ENCODE peak calls at places on chromosomes 13 and 19, in seven cellular contexts. W is SK-N-SH; Z is small intestine; S is CD4-positive, alpha-beta memory T cell; N is OCI-LY7; D is neural progenitor cell; Q is GM23338. E is an unnamed sample. For H3K36me3, the result is how much of the 10 kb centered on the place peaks cover.

GRCh38 chr19:55454787-55455243 is 6.6 kb downstream of the ISOC2 start:
- DNase-seq in N (peak), Z (peak), W (peak), S (no peak), Q (peak), D (peak), E (no peak)

GRCh38 chr19:43464089-43464775 is 1.2 kb downstream of the LYPD3 start:
- DNase-seq in S (no peak), D (peak), Q (no peak), N (peak), W (peak), Z (no peak), E (no peak)

GRCh38 chr19:30269638-30270037 is 102.5 kb upstream of the ZNF536 start:
- DNase-seq in S (no peak), Z (no peak), D (no peak), W (no peak), N (no peak), Q (no peak), E (no peak)

GRCh38 chr13:31334994-31335549 is 135.3 kb downstream of the B3GLCT start:
- DNase-seq in S (no peak), N (no peak), Q (no peak), D (no peak), Z (peak), W (no peak), E (no peak)

GRCh38 chr13:82947121-82948077 is 934.9 kb downstream of the SLITRK1 start:
- DNase-seq in D (no peak), Q (no peak), S (no peak), Z (no peak), N (no peak), W (no peak), E (no peak)

GRCh38 chr19:54667217-54667616 is 4.4 kb downstream of the LILRB4 start:
- DNase-seq in D (no peak), S (no peak), W (no peak), N (no peak), Q (no peak), Z (no peak), E (no peak)

GRCh38 chr13:81874681-81875661 is 1534.0 kb upstream of the SPRY2 start:
- DNase-seq in N (no peak), Q (peak), W (no peak), Z (peak), D (peak), S (no peak), E (no peak)

GRCh38 chr19:17089238-17089637 is 13.7 kb downstream of the MYO9B start:
- DNase-seq in W (no peak), S (no peak), D (no peak), N (no peak), Q (no peak), Z (no peak), E (no peak)

GRCh38 chr13:113763254-113763653 is 4.2 kb downstream of the TMEM255B start:
- DNase-seq in Z (no peak), W (no peak), S (no peak), N (no peak), D (no peak), Q (no peak), E (no peak)

GRCh38 chr13:105334211-105334610 is 1201.3 kb downstream of the EFNB2 start:
- DNase-seq in Z (no peak), S (no peak), N (no peak), D (peak), Q (no peak), W (no peak), E (no peak)

GRCh38 chr19:42420055-42420544 is 7.1 kb downstream of the LIPE start:
- DNase-seq in S (peak), W (peak), Z (peak), D (peak), N (peak), Q (peak), E (peak)

GRCh38 chr13:27959976-27960361 is 9.1 kb downstream of the CDX2 start:
- DNase-seq in D (no peak), N (no peak), W (no peak), Z (no peak), S (no peak), Q (no peak), E (no peak)

GRCh38 chr19:49468746-49469447 is 5.1 kb upstream of the FLT3LG start:
- DNase-seq in Z (peak), D (peak), Q (peak), N (peak), S (peak), W (no peak), E (peak)

GRCh38 chr19:11092181-11092538 is 2.9 kb downstream of the LDLR start:
- DNase-seq in N (no peak), S (peak), D (no peak), Q (no peak), W (no peak), Z (peak), E (no peak)

GRCh38 chr19:18464646-18465045 is 26.7 kb upstream of the ISYNA1 start:
- DNase-seq in D (no peak), S (no peak), N (no peak), Q (no peak), W (no peak), Z (peak), E (no peak)

GRCh38 chr19:2315818-2316353 is 7.9 kb upstream of the LINGO3 start:
- DNase-seq in N (peak), W (peak), Z (peak), D (peak), S (no peak), Q (peak), E (no peak)

GRCh38 chr13:32468502-32469147 is 40.7 kb upstream of the N4BP2L1 start:
- DNase-seq in S (no peak), W (no peak), Q (no peak), D (no peak), N (no peak), Z (no peak), E (no peak)

GRCh38 chr19:42831221-42832019 is 48.1 kb downstream of the PSG1 start:
- DNase-seq in Q (no peak), N (no peak), W (no peak), S (no peak), D (no peak), Z (no peak), E (no peak)

GRCh38 chr19:42255766-42256750 is 1.1 kb upstream of the ERF start:
- DNase-seq in S (no peak), W (peak), N (no peak), Q (peak), Z (no peak), D (peak), E (no peak)

GRCh38 chr13:26465954-26466353 is 91.5 kb upstream of the WASF3 start:
- DNase-seq in W (no peak), D (no peak), Q (no peak), Z (no peak), N (no peak), S (no peak), E (no peak)

GRCh38 chr13:47004552-47004951 is 107.7 kb upstream of the HTR2A start:
- DNase-seq in W (no peak), N (no peak), Q (no peak), D (no peak), S (no peak), Z (no peak), E (no peak)

GRCh38 chr19:17488593-17489391 is 18.5 kb downstream of the SLC27A1 start:
- DNase-seq in S (peak), Z (peak), W (peak), Q (peak), N (peak), D (peak), E (peak)

GRCh38 chr19:55626350-55626749 is 2.0 kb upstream of the ZNF784 start:
- DNase-seq in N (no peak), W (no peak), S (peak), Q (no peak), Z (peak), D (no peak), E (no peak)

GRCh38 chr19:49427855-49428546 is 2.8 kb downstream of the GFY start:
- DNase-seq in Z (no peak), D (peak), S (no peak), Q (peak), W (peak), N (no peak), E (no peak)

GRCh38 chr13:21965095-21965494 is 294.2 kb downstream of the FGF9 start:
- DNase-seq in S (no peak), Z (no peak), D (no peak), Q (no peak), W (no peak), N (no peak), E (no peak)

GRCh38 chr13:44762946-44763345 is 186.8 kb upstream of the TSC22D1 start:
- DNase-seq in W (no peak), Q (no peak), S (no peak), Z (no peak), D (no peak), N (no peak), E (no peak)

GRCh38 chr13:73698859-73699258 is 435.3 kb downstream of the KLF12 start:
- DNase-seq in W (no peak), S (no peak), Q (no peak), D (no peak), Z (no peak), N (no peak), E (no peak)

GRCh38 chr13:26861951-26862350 is 101.4 kb upstream of the GPR12 start:
- DNase-seq in S (no peak), Q (no peak), D (no peak), N (no peak), W (no peak), Z (no peak), E (no peak)

GRCh38 chr13:74077847-74078246 is 56.4 kb downstream of the KLF12 start:
- DNase-seq in Q (no peak), Z (no peak), S (no peak), D (no peak), N (no peak), W (no peak), E (no peak)

GRCh38 chr19:54208784-54209057 is 8.1 kb downstream of the RPS9 start:
- DNase-seq in S (no peak), D (no peak), Q (peak), W (no peak), N (no peak), Z (no peak), E (no peak)

GRCh38 chr19:16698914-16699313 is 20.7 kb upstream of the NWD1 start:
- DNase-seq in Z (no peak), S (no peak), D (no peak), N (no peak), Q (no peak), W (peak), E (no peak)

GRCh38 chr19:50387176-50387867 is 3.2 kb downstream of the POLD1 start:
- DNase-seq in S (no peak), N (no peak), W (no peak), Z (no peak), Q (no peak), D (no peak), E (no peak)

GRCh38 chr19:58386166-58386575 is 898 bp upstream of the RPS5 start:
- DNase-seq in S (no peak), Q (no peak), N (no peak), Z (no peak), D (no peak), W (no peak), E (no peak)

GRCh38 chr13:51666316-51666715 is 82.1 kb downstream of the WDFY2 start:
- DNase-seq in D (no peak), Z (no peak), N (no peak), Q (no peak), S (no peak), W (no peak), E (no peak)

GRCh38 chr19:1016647-1017114 is 4.2 kb downstream of the TMEM259 start:
- DNase-seq in W (no peak), D (no peak), Q (no peak), S (no peak), Z (peak), N (no peak), E (no peak)

GRCh38 chr19:1015782-1016646 is 4.9 kb downstream of the TMEM259 start:
- DNase-seq in Q (peak), S (no peak), W (no peak), N (no peak), D (peak), Z (no peak), E (no peak)

GRCh38 chr19:1017906-1018305 is 3.0 kb downstream of the TMEM259 start:
- DNase-seq in Q (no peak), S (no peak), N (no peak), D (no peak), Z (no peak), W (no peak), E (no peak)

GRCh38 chr19:1018393-1018792 is 2.5 kb downstream of the TMEM259 start:
- DNase-seq in Q (no peak), Z (no peak), D (no peak), N (no peak), W (no peak), S (no peak), E (no peak)

DNA sequence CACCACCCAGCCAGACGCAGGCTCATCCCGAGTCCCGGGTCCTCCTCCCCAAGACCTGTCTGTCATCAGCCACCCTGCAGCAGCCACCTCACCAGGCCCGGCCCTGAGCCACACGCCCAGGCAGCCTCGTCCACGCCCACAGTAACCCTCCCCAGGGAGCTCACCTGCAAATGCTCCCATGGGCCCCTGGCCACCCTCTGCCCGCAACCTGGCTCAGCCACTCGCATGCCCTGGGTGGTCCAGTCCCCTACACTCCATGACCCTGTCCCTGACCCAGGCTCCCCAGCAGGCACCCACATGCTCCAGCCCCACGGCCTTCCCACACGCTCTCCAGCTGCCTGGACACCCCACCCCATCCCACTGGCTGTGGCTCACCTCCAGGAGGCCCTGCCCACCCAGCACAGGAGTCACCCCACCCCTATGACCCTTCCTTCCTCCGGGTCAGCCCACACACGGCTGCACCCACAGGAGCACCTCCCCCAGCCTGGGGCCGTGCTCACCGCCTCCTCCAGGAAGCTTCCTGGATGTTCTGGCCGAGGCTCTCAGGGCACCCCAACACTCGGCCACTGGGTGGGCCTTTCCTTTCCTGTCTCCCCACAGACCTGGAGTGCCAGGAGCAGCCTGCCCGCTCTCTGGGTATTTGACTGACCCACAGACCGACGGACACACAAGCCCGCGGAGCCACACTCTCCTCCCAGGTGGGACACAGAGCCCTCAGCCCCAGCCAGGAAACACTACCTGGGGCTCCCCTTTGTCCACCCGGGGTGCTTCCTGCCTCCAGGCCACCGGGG is 3.6 kb downstream of the TMEM259 start:
- DNase-seq in N (no peak), D (no peak), Q (no peak), W (no peak), Z (peak), S (no peak), E (no peak)
- H3K4me3 ChIP-seq in N (peak), D (no peak), Q (no peak), W (no peak), Z (peak), S (no peak), E (peak)

DNA sequence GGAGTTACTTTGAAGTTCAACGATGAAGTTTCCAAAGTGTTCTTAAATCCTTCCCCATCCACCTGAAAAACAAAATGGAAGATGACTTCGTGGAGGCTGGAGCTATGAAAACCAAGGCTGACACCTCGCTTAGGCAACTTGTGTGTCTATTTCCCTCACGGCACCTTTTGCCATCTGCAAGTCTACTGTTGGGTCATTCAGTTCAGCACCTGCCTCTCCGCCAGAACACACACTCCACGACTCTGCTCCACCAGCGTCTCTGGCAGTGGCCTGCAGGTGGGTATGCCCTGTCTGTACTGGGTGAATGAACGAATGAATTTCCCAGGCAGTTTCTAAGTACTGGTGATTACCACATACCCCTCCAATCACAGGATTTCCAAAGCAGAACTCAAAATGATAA is 9.1 kb downstream of the SAFB2 start:
- DNase-seq in D (no peak), W (no peak), S (no peak), N (no peak), Q (no peak), Z (no peak), E (no peak)
- H3K36me3 ChIP-seq in D (under half), W (half or more), S (half or more), N (half or more), Q (half or more), Z (under half), E (under half)

GRCh38 chr13:40530961-40531360 is 135.5 kb downstream of the FOXO1 start:
- DNase-seq in W (no peak), Z (no peak), N (no peak), D (no peak), S (no peak), Q (no peak), E (no peak)
- H3K4me3 ChIP-seq in W (no peak), Z (no peak), N (no peak), D (no peak), S (no peak), Q (no peak), E (no peak)

DNA sequence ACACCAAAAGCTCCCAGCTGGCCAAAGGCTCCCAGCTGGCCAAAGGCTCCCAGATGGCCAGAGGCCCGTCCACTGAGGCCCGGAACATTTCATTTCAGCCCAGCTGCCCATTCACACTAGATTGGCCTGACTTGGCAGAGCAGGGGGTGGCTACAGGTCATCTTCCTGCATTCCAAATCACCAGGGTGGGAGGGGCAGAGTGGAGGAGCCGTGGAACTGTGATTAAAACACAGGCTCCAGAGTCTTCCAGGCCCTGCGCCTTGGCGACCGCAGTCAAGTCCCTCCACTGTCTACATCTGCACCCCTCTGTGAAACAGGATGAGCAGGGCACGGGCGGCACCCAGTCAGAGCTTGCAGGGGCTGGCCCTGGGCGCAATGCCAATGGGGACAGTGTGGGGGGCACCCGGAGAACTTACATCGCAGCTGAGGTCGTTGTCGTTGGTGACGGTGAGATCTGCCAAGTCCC is 10.2 kb upstream of the PRKD2 start:
- DNase-seq in D (no peak), W (no peak), Q (no peak), S (no peak), Z (no peak), N (no peak), E (no peak)
- H3K36me3 ChIP-seq in D (under half), W (half or more), Q (under half), S (half or more), Z (under half), N (half or more), E (half or more)

DNA sequence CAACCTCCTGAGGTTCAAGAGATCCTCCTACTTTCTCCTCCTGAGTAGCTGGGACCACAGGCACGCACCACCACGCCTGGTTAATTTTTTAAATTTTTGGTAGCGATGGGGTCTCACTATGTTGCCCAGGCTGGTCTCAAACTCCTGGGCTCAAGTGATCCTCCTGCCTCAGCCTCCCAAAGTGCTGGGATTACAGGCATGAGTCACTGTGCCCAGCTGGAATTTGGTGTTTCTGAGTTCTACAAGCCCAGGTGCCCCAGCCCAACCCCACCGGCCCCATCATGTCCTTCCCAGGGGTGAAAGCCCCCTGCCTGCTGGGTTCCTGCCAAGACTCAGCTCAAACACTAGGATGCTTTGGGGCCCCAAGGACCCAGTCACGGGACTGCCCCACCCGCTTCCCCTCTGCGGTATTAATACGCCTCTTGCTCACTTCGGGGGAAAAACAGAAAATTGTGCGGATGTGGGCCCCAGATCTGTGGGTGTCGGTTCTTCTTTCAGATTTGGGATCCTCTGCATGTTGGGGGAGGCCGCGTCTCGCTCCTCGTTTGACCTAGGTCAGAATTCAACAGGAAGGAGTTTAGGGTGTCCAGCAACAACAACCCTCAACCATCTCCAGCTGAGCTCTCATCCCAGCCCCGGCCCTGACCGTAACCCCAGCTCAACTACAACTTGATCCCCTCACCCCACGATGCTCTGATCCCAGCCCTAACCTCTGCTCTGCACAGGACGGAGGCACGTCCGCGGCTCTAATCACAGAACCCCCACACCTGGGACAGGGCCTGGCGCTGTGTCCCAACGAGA is 3.7 kb upstream of the FCER2 start:
- DNase-seq in D (no peak), N (peak), S (peak), Q (no peak), Z (peak), W (no peak), E (peak)
- H3K4me3 ChIP-seq in D (no peak), N (peak), S (peak), Q (no peak), Z (no peak), W (no peak), E (no peak)

GRCh38 chr19:44972802-44973201 is 17.6 kb downstream of the CLPTM1 start:
- DNase-seq in Q (no peak), S (no peak), Z (no peak), N (no peak), W (no peak), D (no peak), E (no peak)
- H3K36me3 ChIP-seq in Q (under half), S (half or more), Z (under half), N (half or more), W (half or more), D (under half), E (under half)

GRCh38 chr13:25375727-25376358 is 4.1 kb downstream of the ATP8A2 start:
- DNase-seq in W (peak), D (peak), Q (peak), Z (peak), N (peak), S (peak), E (no peak)

GRCh38 chr13:25371608-25372274 is at the start of gene ATP8A2:
- DNase-seq in S (no peak), Z (no peak), Q (peak), N (no peak), D (peak), W (peak), E (no peak)

GRCh38 chr13:25371158-25371557 is 616 bp upstream of the ATP8A2 start:
- DNase-seq in S (no peak), Z (no peak), N (no peak), D (no peak), W (no peak), Q (no peak), E (no peak)

GRCh38 chr13:25377244-25377962 is 5.6 kb downstream of the ATP8A2 start:
- DNase-seq in D (no peak), N (no peak), Z (no peak), Q (no peak), S (no peak), W (no peak), E (no peak)

GRCh38 chr13:25372275-25373081 is 704 bp downstream of the ATP8A2 start:
- DNase-seq in D (peak), S (no peak), W (peak), Z (no peak), N (no peak), Q (peak), E (no peak)
- H3K4me3 ChIP-seq in D (peak), S (no peak), W (peak), Z (peak), N (no peak), Q (peak), E (no peak)